ENCODE peak calls at places on chromosomes 12 and 14, in five cellular contexts. X is neural progenitor cell, B is left lung, W is heart right ventricle, R is Karpas-422. F is an unnamed sample. For H3K4me1, the result is how much of the 10 kb centered on the place peaks cover.

GRCh38 chr14:23640524-23641141 is 4.5 kb downstream of the DHRS2 start:
- DNase-seq in B (no peak), W (no peak), X (no peak), R (peak), F (no peak)

GRCh38 chr12:113273053-113273725 is 51.9 kb downstream of the TPCN1 start:
- DNase-seq in B (no peak), W (no peak), R (no peak), X (no peak), F (no peak)

GRCh38 chr12:130748786-130749185 is 32.7 kb upstream of the RIMBP2 start:
- DNase-seq in W (no peak), X (no peak), B (no peak), R (no peak), F (no peak)

GRCh38 chr14:103653802-103654201 is 24.8 kb downstream of the KLC1 start:
- DNase-seq in X (no peak), B (no peak), R (no peak), W (no peak), F (no peak)

GRCh38 chr14:54730156-54730961 is 163.4 kb downstream of the SAMD4A start:
- DNase-seq in W (no peak), B (no peak), R (peak), X (no peak), F (no peak)

GRCh38 chr12:5830121-5830520 is 114.9 kb downstream of the ANO2 start:
- DNase-seq in X (peak), W (no peak), B (no peak), R (no peak), F (no peak)

GRCh38 chr14:84435820-84436326 is 1094.1 kb upstream of the FLRT2 start:
- DNase-seq in B (no peak), W (no peak), R (no peak), X (no peak), F (no peak)

GRCh38 chr12:56007892-56008471 is 10.9 kb downstream of the SUOX start:
- DNase-seq in R (no peak), X (no peak), W (no peak), B (no peak), F (no peak)

GRCh38 chr12:71804505-71804904 is 35.1 kb upstream of the TBC1D15 start:
- DNase-seq in W (no peak), X (peak), B (no peak), R (no peak), F (no peak)

GRCh38 chr12:51401486-51401885 is 10.3 kb upstream of the GALNT6 start:
- DNase-seq in B (no peak), W (no peak), X (no peak), R (no peak), F (no peak)
- H3K27ac ChIP-seq in B (no peak), W (no peak), X (no peak), R (no peak), F (no peak)

DNA sequence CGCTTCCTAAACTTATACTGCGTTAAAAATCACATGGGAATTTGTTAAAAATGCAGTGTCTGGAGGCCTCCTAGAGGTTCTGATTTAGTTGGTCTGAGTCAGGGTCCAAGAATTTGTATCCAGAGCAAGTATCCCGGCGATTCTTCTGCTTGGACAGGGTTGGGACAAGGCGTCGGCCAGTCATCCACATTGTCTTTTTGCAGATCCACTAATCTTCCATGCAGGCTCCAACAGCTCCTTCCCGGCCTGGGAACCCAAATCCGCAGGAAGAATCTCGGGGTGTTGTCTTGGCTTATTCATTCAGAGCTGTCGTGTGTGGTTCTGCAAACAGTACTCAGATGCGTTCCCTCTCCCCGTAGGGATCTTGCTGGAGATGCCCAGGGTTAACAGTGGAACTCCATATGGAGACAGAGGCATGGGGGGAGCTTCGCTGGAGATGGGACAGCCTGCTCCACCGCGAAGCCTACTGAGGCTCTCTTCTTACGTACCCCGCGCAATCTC is 25.3 kb downstream of the GPRC5D start:
- DNase-seq in W (no peak), B (no peak), R (no peak), X (no peak), F (no peak)
- H3K4me3 ChIP-seq in W (no peak), B (no peak), R (no peak), X (no peak), F (no peak)

DNA sequence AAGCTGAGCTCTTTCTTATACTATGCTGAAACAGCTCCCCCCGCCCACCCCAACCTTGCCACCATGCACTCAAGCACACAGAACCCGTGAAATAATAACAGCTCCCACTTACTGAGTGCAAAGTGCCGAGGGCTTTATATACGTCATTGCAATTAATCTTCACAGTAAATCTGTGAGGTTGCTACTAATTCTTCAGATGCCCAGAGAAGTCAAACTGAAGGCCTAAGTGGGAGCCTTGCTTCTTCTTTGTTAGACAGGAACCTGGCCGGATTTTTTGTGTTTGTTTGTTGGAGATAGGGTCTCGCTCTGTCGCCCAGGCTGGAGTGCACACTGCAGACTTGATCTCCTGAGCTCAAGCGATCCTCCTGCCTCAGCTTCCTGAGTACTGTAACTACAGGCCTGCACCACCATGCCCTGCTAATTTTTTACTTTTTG is 34.0 kb downstream of the VCPKMT start:
- DNase-seq in X (no peak), W (no peak), R (no peak), B (no peak), F (no peak)
- H3K4me1 ChIP-seq in X (under half), W (under half), R (under half), B (under half), F (under half)

DNA sequence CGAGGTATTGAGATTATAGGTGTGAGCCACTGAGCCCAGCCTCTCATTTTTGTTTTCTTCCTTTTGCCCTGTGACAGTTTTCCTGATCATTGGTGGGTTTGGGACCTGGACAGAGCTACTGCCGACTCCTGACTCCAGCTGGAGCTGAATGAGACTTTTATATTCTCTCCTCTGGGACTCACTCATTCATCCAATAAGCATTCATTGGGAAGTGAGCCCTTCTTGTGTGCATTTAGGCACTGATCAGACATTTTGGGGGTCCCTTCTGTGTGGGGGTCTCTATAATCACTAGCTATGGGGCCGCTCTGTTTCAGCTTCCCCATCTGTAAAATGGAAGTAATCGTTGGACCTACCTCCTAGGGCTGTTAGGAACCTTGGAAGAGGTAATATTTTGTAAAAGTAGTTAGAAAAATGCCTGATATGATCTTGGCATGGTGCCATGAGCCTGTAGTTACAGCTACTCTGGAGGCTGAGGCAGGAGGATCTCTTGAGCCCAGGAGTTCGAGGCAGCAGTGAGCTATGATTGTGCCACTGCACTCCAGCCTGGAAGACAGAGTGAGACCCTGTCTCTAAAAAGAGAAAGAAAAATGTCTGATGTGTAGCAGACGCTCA is 7.2 kb downstream of the SH2B3 start:
- DNase-seq in X (no peak), R (no peak), W (no peak), B (no peak), F (no peak)
- H3K27ac ChIP-seq in X (no peak), R (no peak), W (peak), B (peak), F (peak)

F was measured in esophagus squamous epithelium.